ENCODE peak calls at places on chromosome 18, in seven cellular contexts. Q, D, O, E, N, V and S are unnamed samples.

GRCh38 chr18:42446195-42446594 is 491.2 kb downstream of the PIK3C3 start:
- DNase-seq in O (no peak), E (peak; percentile 94), D (no peak), N (no peak), V (no peak), Q (no peak), S (no peak)

GRCh38 chr18:21163647-21164625 is 52.3 kb upstream of the ROCK1 start:
- DNase-seq in V (no peak), O (no peak), Q (no peak), E (no peak), D (no peak), N (no peak), S (no peak)

GRCh38 chr18:53906681-53907080 is 317.8 kb downstream of the MBD2 start:
- DNase-seq in O (no peak), N (no peak), Q (no peak), D (no peak), E (no peak), V (no peak), S (no peak)

GRCh38 chr18:76274470-76275289 is 220.4 kb downstream of the ZNF516 start:
- DNase-seq in D (no peak), Q (peak; percentile 71), V (no peak), O (no peak), E (peak; percentile 17), N (no peak), S (no peak)

GRCh38 chr18:13641551-13642439 is 84.6 kb downstream of the FAM210A start:
- DNase-seq in O (no peak), Q (no peak), E (no peak), V (peak; percentile 69), N (no peak), D (no peak), S (no peak)

GRCh38 chr18:33580540-33580939 is 2.5 kb downstream of the ASXL3 start:
- DNase-seq in D (no peak), N (no peak), O (no peak), Q (no peak), E (no peak), V (no peak), S (no peak)

GRCh38 chr18:46910856-46911255 is 6.5 kb downstream of the PIAS2 start:
- DNase-seq in Q (no peak), D (no peak), O (no peak), N (no peak), V (no peak), E (no peak), S (no peak)

GRCh38 chr18:45802814-45803492 is 22.5 kb upstream of the SIGLEC15 start:
- DNase-seq in Q (no peak), O (no peak), V (no peak), D (no peak), N (no peak), E (no peak), S (no peak)

GRCh38 chr18:24793742-24794141 is 333.3 kb downstream of the HRH4 start:
- DNase-seq in N (no peak), D (no peak), E (no peak), O (no peak), Q (no peak), V (no peak), S (no peak)

GRCh38 chr18:36692331-36692730 is 136.5 kb downstream of the TPGS2 start:
- DNase-seq in Q (peak; percentile 37), D (no peak), N (no peak), E (no peak), V (no peak), O (no peak), S (no peak)

GRCh38 chr18:36912887-36913286 is 84.0 kb downstream of the KIAA1328 start:
- DNase-seq in Q (no peak), D (no peak), O (no peak), V (no peak), N (no peak), E (no peak), S (no peak)

GRCh38 chr18:63157293-63158011 is 162.1 kb downstream of the BCL2 start:
- DNase-seq in D (no peak), E (no peak), Q (no peak), N (no peak), V (no peak), O (no peak), S (no peak)

GRCh38 chr18:63154350-63155152 is 165.0 kb downstream of the BCL2 start:
- DNase-seq in N (no peak), V (no peak), O (no peak), D (no peak), E (no peak), Q (no peak), S (no peak)

GRCh38 chr18:63152791-63153190 is 166.8 kb downstream of the BCL2 start:
- DNase-seq in Q (no peak), E (no peak), D (no peak), V (no peak), N (no peak), O (no peak), S (no peak)

GRCh38 chr18:63155910-63156773 is 163.4 kb downstream of the BCL2 start:
- DNase-seq in D (no peak), Q (no peak), N (no peak), O (no peak), V (no peak), E (no peak), S (no peak)

DNA sequence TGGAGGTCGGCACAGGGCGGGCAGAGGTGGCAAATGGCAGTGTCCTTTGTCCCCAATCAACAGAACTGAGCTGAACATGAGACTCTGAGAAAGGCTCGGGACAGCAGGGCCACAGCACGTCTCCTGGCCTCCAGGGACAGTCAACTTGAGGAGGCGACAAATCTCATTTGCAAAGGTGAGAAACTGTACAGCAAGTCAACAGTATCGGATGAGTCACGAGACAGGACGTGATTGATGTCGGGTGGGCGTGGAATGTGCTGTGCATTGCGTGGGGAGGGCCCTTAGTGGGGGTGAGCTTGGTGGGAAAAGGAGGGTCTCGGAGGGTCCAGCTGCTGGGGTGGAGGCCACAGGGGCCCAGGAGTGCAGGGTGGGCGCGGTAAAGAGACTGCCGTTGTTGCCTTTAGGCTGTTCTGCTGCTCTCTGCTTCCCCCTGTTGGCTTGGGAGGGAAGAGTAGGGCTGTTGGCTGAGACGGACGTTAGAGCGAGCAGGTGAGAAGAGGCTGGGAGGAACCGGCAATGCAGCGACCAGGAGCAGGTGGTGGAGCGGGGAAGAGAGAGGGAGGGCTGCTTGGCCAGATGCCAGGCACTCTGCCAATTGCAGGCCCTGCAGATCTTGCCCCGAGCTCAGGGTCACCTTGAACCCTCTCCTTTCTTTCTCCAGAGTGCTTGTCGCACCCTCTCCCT is 164.3 kb downstream of the BCL2 start:
- DNase-seq in N (no peak), O (peak; percentile 76), D (peak; percentile 50), Q (peak; percentile 45), E (peak; percentile 35), V (peak; percentile 76), S (peak; percentile 91)
- TF ChIP-seq POLR2AphosphoS5 in N (no peak), O (no peak), D (no peak), Q (no peak), E (no peak), V (no peak), S (peak; percentile 77)

DNA sequence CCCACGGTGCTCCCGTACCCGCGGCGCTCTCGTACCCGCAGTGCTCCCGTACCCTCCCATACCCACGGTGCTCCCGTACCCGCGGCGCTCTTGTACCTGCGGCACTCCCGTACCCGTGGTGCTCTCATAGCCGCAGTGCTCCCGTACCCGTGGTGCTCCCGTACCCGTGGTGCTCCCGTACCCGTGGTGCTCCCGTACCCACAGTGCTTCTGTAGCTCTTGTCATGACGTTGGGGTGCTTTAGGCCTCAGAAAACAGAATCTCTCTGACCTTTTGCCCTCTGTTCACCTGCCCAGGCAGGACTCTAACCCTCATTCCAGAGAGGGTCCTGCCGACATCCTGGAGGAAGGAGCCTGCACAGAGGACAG is 35.3 kb downstream of the SLC66A2 start:
- DNase-seq in D (no peak), V (no peak), O (no peak), E (no peak), N (no peak), Q (no peak), S (peak; percentile 47)
- H3K4me1 ChIP-seq in D (no peaks in the 10 kb centered on the region), V (no peaks in the 10 kb centered on the region), O (no peaks in the 10 kb centered on the region), E (no peaks in the 10 kb centered on the region), N (peaks cover 13% of the 10 kb centered on the region), Q (no peaks in the 10 kb centered on the region), S (no peaks in the 10 kb centered on the region)

GRCh38 chr18:50638623-50639398 is 78.9 kb downstream of the MAPK4 start:
- DNase-seq in D (no peak), Q (no peak), N (no peak), O (no peak), E (no peak), V (no peak), S (no peak)
- TF ChIP-seq POLR2AphosphoS5 in D (no peak), Q (no peak), N (no peak), O (no peak), E (no peak), V (no peak), S (no peak)

GRCh38 chr18:3706279-3707097 is 256.5 kb downstream of the TGIF1 start:
- DNase-seq in Q (no peak), N (no peak), V (no peak), O (no peak), D (no peak), E (no peak), S (no peak)
- H3K4me1 ChIP-seq in Q (peaks cover 11% of the 10 kb centered on the region), N (peaks cover 13% of the 10 kb centered on the region), V (no peaks in the 10 kb centered on the region), O (peaks cover 43% of the 10 kb centered on the region), D (no peaks in the 10 kb centered on the region), E (peaks cover 7% of the 10 kb centered on the region), S (peaks cover 5% of the 10 kb centered on the region)

GRCh38 chr18:49617846-49618245 is 56.0 kb downstream of the LIPG start:
- DNase-seq in N (no peak), V (no peak), E (no peak), Q (no peak), O (no peak), D (no peak), S (no peak)
- TF ChIP-seq POLR2AphosphoS5 in N (no peak), V (no peak), E (no peak), Q (no peak), O (no peak), D (no peak), S (no peak)

GRCh38 chr18:79589601-79590091 is 90.0 kb upstream of the CTDP1 start:
- DNase-seq in D (no peak), E (no peak), V (peak; percentile 54), N (no peak), Q (no peak), O (no peak), S (peak; percentile 38)
- H3K4me1 ChIP-seq in D (no peaks in the 10 kb centered on the region), E (peaks cover 43% of the 10 kb centered on the region), V (peaks cover 38% of the 10 kb centered on the region), N (peaks cover 31% of the 10 kb centered on the region), Q (no peaks in the 10 kb centered on the region), O (peaks cover 40% of the 10 kb centered on the region), S (peaks cover 24% of the 10 kb centered on the region)

GRCh38 chr18:44557626-44558151 is 123.0 kb upstream of the SETBP1 start:
- DNase-seq in N (no peak), V (no peak), Q (no peak), D (no peak), E (no peak), O (no peak), S (no peak)
- TF ChIP-seq POLR2AphosphoS5 in N (no peak), V (no peak), Q (no peak), D (no peak), E (no peak), O (no peak), S (no peak)

DNA sequence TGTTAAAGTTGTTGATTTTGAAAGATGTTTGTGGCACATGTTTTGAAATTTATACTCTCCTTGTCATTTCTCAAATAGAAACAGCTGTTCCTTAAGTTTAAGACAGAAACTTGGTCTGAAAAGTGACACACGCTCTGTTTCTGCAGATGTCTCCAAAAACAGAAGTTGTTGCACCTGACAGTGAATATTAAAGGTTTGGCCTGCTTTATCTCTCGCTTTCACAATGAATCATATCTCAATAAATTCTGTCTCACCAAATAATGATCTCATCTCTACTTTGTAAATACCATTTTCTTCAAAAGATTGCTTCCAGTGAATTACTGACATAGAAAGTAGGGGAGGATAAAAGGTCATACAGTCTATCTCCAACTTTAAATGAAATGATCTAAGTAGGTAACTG is 294.9 kb upstream of the SYT4 start:
- DNase-seq in E (no peak), O (no peak), V (no peak), Q (no peak), D (no peak), N (no peak), S (no peak)
- H3K4me1 ChIP-seq in E (no peaks in the 10 kb centered on the region), O (no peaks in the 10 kb centered on the region), V (peaks cover 6% of the 10 kb centered on the region), Q (no peaks in the 10 kb centered on the region), D (peaks cover 3% of the 10 kb centered on the region), N (peaks cover 3% of the 10 kb centered on the region), S (no peaks in the 10 kb centered on the region)

GRCh38 chr18:39561136-39561535 is 1995.5 kb upstream of the CELF4 start:
- DNase-seq in V (no peak), D (no peak), Q (no peak), N (no peak), O (no peak), E (no peak), S (no peak)
- TF ChIP-seq POLR2AphosphoS5 in V (no peak), D (no peak), Q (no peak), N (no peak), O (no peak), E (no peak), S (no peak)